ENCODE peak calls at places on chromosomes 4 and X, in nine cellular contexts. One of them, this sample, is unnamed.

GRCh38 chr4:117800636-117801035 is 233.7 kb upstream of the NDST3 start:
- DNase-seq in fibroblast of villous mesenchyme: no peak
- DNase-seq in PC-3: no peak
- DNase-seq in cardiac fibroblast: no peak
- DNase-seq in GM12878: no peak
- DNase-seq in AG09319: no peak
- DNase-seq in K562: no peak
- DNase-seq in neural crest cell: no peak
- DNase-seq in DND-41: no peak
- DNase-seq in this sample: no peak

GRCh38 chrX:136067946-136068345 is 79.4 kb upstream of the FHL1 start:
- DNase-seq in K562: no peak
- DNase-seq in neural crest cell: no peak
- DNase-seq in GM12878: no peak
- DNase-seq in fibroblast of villous mesenchyme: no peak
- DNase-seq in PC-3: no peak
- DNase-seq in cardiac fibroblast: no peak
- DNase-seq in DND-41: no peak
- DNase-seq in AG09319: no peak
- DNase-seq in this sample: no peak

GRCh38 chr4:102411416-102411815 is 66.1 kb upstream of the SLC39A8 start:
- DNase-seq in neural crest cell: no peak
- DNase-seq in DND-41: no peak
- DNase-seq in cardiac fibroblast: peak
- DNase-seq in fibroblast of villous mesenchyme: peak
- DNase-seq in AG09319: peak
- DNase-seq in PC-3: peak
- DNase-seq in K562: no peak
- DNase-seq in GM12878: no peak
- DNase-seq in this sample: no peak

GRCh38 chr4:183256756-183257385 is 63.2 kb downstream of the CLDN22 start:
- DNase-seq in cardiac fibroblast: peak
- DNase-seq in AG09319: no peak
- DNase-seq in K562: peak
- DNase-seq in DND-41: peak
- DNase-seq in PC-3: peak
- DNase-seq in GM12878: no peak
- DNase-seq in fibroblast of villous mesenchyme: peak
- DNase-seq in neural crest cell: peak
- DNase-seq in this sample: peak

GRCh38 chrX:135740683-135741149 is 27.3 kb downstream of the CT45A3 start:
- DNase-seq in GM12878: no peak
- DNase-seq in K562: peak
- DNase-seq in DND-41: peak
- DNase-seq in fibroblast of villous mesenchyme: peak
- DNase-seq in AG09319: no peak
- DNase-seq in PC-3: peak
- DNase-seq in neural crest cell: peak
- DNase-seq in cardiac fibroblast: peak
- DNase-seq in this sample: peak

GRCh38 chr4:118889313-118889694 is 650 bp downstream of the SYNPO2 start:
- DNase-seq in DND-41: no peak
- DNase-seq in neural crest cell: no peak
- DNase-seq in GM12878: no peak
- DNase-seq in cardiac fibroblast: no peak
- DNase-seq in PC-3: no peak
- DNase-seq in AG09319: no peak
- DNase-seq in K562: no peak
- DNase-seq in fibroblast of villous mesenchyme: no peak
- DNase-seq in this sample: no peak

GRCh38 chr4:48133668-48134444 is at the start of gene TXK:
- DNase-seq in fibroblast of villous mesenchyme: peak
- DNase-seq in K562: no peak
- DNase-seq in DND-41: no peak
- DNase-seq in cardiac fibroblast: no peak
- DNase-seq in AG09319: no peak
- DNase-seq in PC-3: no peak
- DNase-seq in neural crest cell: no peak
- DNase-seq in GM12878: no peak
- DNase-seq in this sample: peak

GRCh38 chr4:25884040-25884788 is 21.4 kb upstream of the SEL1L3 start:
- DNase-seq in fibroblast of villous mesenchyme: peak
- DNase-seq in cardiac fibroblast: peak
- DNase-seq in DND-41: no peak
- DNase-seq in K562: no peak
- DNase-seq in neural crest cell: no peak
- DNase-seq in AG09319: no peak
- DNase-seq in PC-3: peak
- DNase-seq in GM12878: no peak
- DNase-seq in this sample: no peak

GRCh38 chr4:8182858-8183725 is 16.0 kb upstream of the SH3TC1 start:
- DNase-seq in cardiac fibroblast: peak
- DNase-seq in K562: peak
- DNase-seq in AG09319: peak
- DNase-seq in GM12878: no peak
- DNase-seq in fibroblast of villous mesenchyme: peak
- DNase-seq in PC-3: peak
- DNase-seq in neural crest cell: no peak
- DNase-seq in DND-41: no peak
- DNase-seq in this sample: no peak

GRCh38 chrX:38225093-38225492 is 4.4 kb upstream of the SRPX start:
- DNase-seq in AG09319: no peak
- DNase-seq in K562: no peak
- DNase-seq in cardiac fibroblast: peak
- DNase-seq in PC-3: no peak
- DNase-seq in DND-41: no peak
- DNase-seq in neural crest cell: no peak
- DNase-seq in fibroblast of villous mesenchyme: no peak
- DNase-seq in GM12878: no peak
- DNase-seq in this sample: no peak

GRCh38 chr4:168503652-168504362 is 7.0 kb downstream of the PALLD start:
- DNase-seq in cardiac fibroblast: peak
- DNase-seq in GM12878: no peak
- DNase-seq in PC-3: peak
- DNase-seq in K562: no peak
- DNase-seq in AG09319: no peak
- DNase-seq in neural crest cell: no peak
- DNase-seq in fibroblast of villous mesenchyme: no peak
- DNase-seq in DND-41: no peak
- DNase-seq in this sample: no peak

GRCh38 chr4:1537410-1538095 is 131.3 kb upstream of the NKX1-1 start:
- DNase-seq in PC-3: no peak
- DNase-seq in cardiac fibroblast: no peak
- DNase-seq in GM12878: no peak
- DNase-seq in K562: no peak
- DNase-seq in AG09319: no peak
- DNase-seq in fibroblast of villous mesenchyme: no peak
- DNase-seq in DND-41: no peak
- DNase-seq in neural crest cell: no peak
- DNase-seq in this sample: no peak

GRCh38 chr4:187283306-187283705 is 559.6 kb upstream of the FAT1 start:
- DNase-seq in PC-3: no peak
- DNase-seq in cardiac fibroblast: peak
- DNase-seq in AG09319: no peak
- DNase-seq in fibroblast of villous mesenchyme: no peak
- DNase-seq in GM12878: no peak
- DNase-seq in DND-41: no peak
- DNase-seq in K562: no peak
- DNase-seq in neural crest cell: no peak
- DNase-seq in this sample: no peak

GRCh38 chr4:1978226-1978625 is 30.5 kb downstream of the NELFA start:
- DNase-seq in GM12878: no peak
- DNase-seq in PC-3: no peak
- DNase-seq in cardiac fibroblast: no peak
- DNase-seq in AG09319: no peak
- DNase-seq in fibroblast of villous mesenchyme: no peak
- DNase-seq in neural crest cell: no peak
- DNase-seq in K562: no peak
- DNase-seq in DND-41: no peak
- DNase-seq in this sample: no peak

GRCh38 chrX:78532363-78532762 is 126.8 kb downstream of the RTL3 start:
- DNase-seq in PC-3: peak
- DNase-seq in fibroblast of villous mesenchyme: no peak
- DNase-seq in GM12878: no peak
- DNase-seq in AG09319: no peak
- DNase-seq in cardiac fibroblast: no peak
- DNase-seq in DND-41: no peak
- DNase-seq in neural crest cell: no peak
- DNase-seq in K562: no peak
- DNase-seq in this sample: no peak
- TF ChIP-seq CTCF in PC-3: no peak
- TF ChIP-seq CTCF in fibroblast of villous mesenchyme: no peak
- TF ChIP-seq CTCF in GM12878: no peak
- TF ChIP-seq CTCF in AG09319: no peak
- TF ChIP-seq CTCF in cardiac fibroblast: no peak
- TF ChIP-seq CTCF in DND-41: no peak
- TF ChIP-seq CTCF in neural crest cell: no peak
- TF ChIP-seq CTCF in K562: no peak
- TF ChIP-seq CTCF in this sample: no peak

DNA sequence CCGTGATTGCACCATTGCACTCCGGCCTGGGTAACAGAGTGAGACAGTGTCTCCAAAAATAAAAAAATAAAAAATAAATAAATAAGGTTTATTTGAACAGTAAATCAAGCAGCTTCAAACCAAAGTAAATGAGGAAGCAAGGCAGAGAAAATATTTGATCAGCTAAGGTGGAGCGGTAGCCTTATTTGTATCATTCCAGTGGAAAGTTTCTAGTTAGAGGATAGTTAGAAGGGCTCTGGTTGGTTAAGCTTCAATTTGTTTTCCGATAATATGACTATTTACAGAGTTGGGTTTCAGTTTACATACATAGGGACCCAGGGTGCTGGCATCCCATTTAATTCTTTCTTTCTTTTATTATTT is 21.8 kb upstream of the OPHN1 start:
- DNase-seq in AG09319: no peak
- DNase-seq in DND-41: no peak
- DNase-seq in GM12878: no peak
- DNase-seq in neural crest cell: no peak
- DNase-seq in cardiac fibroblast: no peak
- DNase-seq in PC-3: no peak
- DNase-seq in K562: no peak
- DNase-seq in fibroblast of villous mesenchyme: no peak
- DNase-seq in this sample: no peak
- TF ChIP-seq CTCF in AG09319: no peak
- TF ChIP-seq CTCF in DND-41: no peak
- TF ChIP-seq CTCF in GM12878: no peak
- TF ChIP-seq CTCF in neural crest cell: no peak
- TF ChIP-seq CTCF in cardiac fibroblast: no peak
- TF ChIP-seq CTCF in PC-3: no peak
- TF ChIP-seq CTCF in K562: no peak
- TF ChIP-seq CTCF in fibroblast of villous mesenchyme: no peak
- TF ChIP-seq CTCF in this sample: no peak

GRCh38 chr4:24033626-24034025 is 143.8 kb upstream of the PPARGC1A start:
- DNase-seq in AG09319: no peak
- DNase-seq in PC-3: no peak
- DNase-seq in cardiac fibroblast: no peak
- DNase-seq in K562: no peak
- DNase-seq in GM12878: no peak
- DNase-seq in fibroblast of villous mesenchyme: no peak
- DNase-seq in DND-41: no peak
- DNase-seq in neural crest cell: no peak
- DNase-seq in this sample: no peak

DNA sequence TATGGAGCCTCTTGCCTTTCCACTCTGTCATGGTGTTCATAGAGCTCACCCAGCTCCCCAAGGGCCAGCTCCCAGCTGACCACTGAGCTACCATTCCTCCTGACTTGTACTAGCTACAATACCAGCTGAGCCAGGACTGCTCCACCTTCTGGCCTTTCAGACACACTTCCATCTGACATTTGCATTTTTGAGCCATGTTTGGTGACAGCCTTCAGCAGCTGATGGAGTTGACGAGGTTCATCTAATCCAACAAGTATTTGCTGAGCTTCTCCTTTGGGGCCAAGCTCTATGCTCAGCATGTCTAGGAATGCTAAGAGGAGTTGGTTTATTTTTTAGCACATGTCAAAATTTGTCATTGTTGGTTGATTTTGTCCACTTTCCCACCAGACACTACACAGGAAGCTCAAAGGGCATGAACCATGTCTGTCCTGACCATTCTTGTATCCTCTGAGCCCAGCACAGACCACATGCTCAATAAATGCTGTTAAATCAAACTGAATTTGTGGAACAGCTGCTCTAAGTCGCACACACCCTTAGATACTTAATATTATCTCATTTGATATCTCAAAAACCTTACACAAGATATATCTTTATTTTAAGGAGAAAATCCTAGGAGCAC is 142.6 kb upstream of the PPARGC1A start:
- DNase-seq in neural crest cell: no peak
- DNase-seq in PC-3: no peak
- DNase-seq in fibroblast of villous mesenchyme: peak
- DNase-seq in K562: no peak
- DNase-seq in GM12878: no peak
- DNase-seq in cardiac fibroblast: peak
- DNase-seq in DND-41: no peak
- DNase-seq in AG09319: no peak
- DNase-seq in this sample: no peak
- TF ChIP-seq CTCF in neural crest cell: peak
- TF ChIP-seq CTCF in PC-3: no peak
- TF ChIP-seq CTCF in fibroblast of villous mesenchyme: peak
- TF ChIP-seq CTCF in K562: no peak
- TF ChIP-seq CTCF in GM12878: peak
- TF ChIP-seq CTCF in cardiac fibroblast: peak
- TF ChIP-seq CTCF in DND-41: peak
- TF ChIP-seq CTCF in AG09319: peak
- TF ChIP-seq CTCF in this sample: no peak

DNA sequence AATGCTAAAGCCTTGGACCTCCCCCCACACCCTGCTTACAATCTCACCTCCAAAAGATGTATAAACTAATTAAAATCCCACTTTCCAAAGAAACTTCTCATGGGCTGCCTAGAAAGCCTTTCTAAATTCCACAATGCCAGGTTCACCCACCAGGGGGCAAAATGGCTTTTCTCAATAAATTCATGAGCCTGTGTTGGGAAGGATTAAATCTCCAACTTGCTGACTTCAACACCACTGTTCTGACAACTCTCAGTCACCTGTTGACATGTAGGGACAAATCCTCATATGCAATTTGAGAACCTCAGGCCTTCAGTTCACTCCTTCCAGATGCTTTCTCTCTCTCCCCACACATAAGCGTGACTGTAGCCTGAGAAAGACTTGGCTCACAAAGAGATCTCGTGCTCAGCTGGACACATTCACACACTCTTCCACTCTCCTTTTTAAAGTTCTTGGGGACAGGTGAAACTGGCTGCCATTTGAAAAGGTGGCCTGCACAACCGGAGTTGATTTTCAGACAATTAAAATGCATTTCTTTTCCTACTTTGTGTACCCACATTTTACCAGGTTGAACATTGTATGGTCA is 88.6 kb upstream of the PRPS2 start:
- DNase-seq in neural crest cell: peak
- DNase-seq in fibroblast of villous mesenchyme: no peak
- DNase-seq in GM12878: no peak
- DNase-seq in DND-41: peak
- DNase-seq in K562: peak
- DNase-seq in AG09319: no peak
- DNase-seq in cardiac fibroblast: peak
- DNase-seq in PC-3: peak
- DNase-seq in this sample: peak
- TF ChIP-seq CTCF in neural crest cell: peak
- TF ChIP-seq CTCF in fibroblast of villous mesenchyme: peak
- TF ChIP-seq CTCF in GM12878: peak
- TF ChIP-seq CTCF in DND-41: peak
- TF ChIP-seq CTCF in K562: peak
- TF ChIP-seq CTCF in AG09319: peak
- TF ChIP-seq CTCF in cardiac fibroblast: peak
- TF ChIP-seq CTCF in PC-3: peak
- TF ChIP-seq CTCF in this sample: peak

GRCh38 chr4:100063355-100063754 is 113.3 kb upstream of the H2AZ1 start:
- DNase-seq in neural crest cell: no peak
- DNase-seq in AG09319: no peak
- DNase-seq in K562: no peak
- DNase-seq in DND-41: no peak
- DNase-seq in GM12878: no peak
- DNase-seq in fibroblast of villous mesenchyme: no peak
- DNase-seq in PC-3: peak
- DNase-seq in cardiac fibroblast: peak
- DNase-seq in this sample: no peak
- TF ChIP-seq CTCF in neural crest cell: no peak
- TF ChIP-seq CTCF in AG09319: no peak
- TF ChIP-seq CTCF in K562: no peak
- TF ChIP-seq CTCF in DND-41: peak
- TF ChIP-seq CTCF in GM12878: no peak
- TF ChIP-seq CTCF in fibroblast of villous mesenchyme: peak
- TF ChIP-seq CTCF in PC-3: peak
- TF ChIP-seq CTCF in cardiac fibroblast: no peak
- TF ChIP-seq CTCF in this sample: peak